ENCODE peak calls at places on chromosome 1, in eight cellular contexts. One of them, this sample, is unnamed.

GRCh38 chr1:155760751-155761475 is 72.0 kb downstream of the DAP3 start:
- DNase-seq in tibial artery: no peak
- DNase-seq in DMS79 treated with DMSO at 0.1 percent for 48 hours: no peak
- DNase-seq in aorta: no peak
- DNase-seq in hepatocyte: no peak
- DNase-seq in neural progenitor cell: no peak
- DNase-seq in stimulated activated CD4-positive, alpha-beta T cell treated with anti-CD3 and anti-CD28 coated beads, Interleukin-2, amount 100 ng/mL, for 48 hours: no peak
- DNase-seq in activated T-cell treated with anti-CD3 and anti-CD28 coated beads, Interleukin-2, amount 50 U/mL, for 48 hours: no peak
- DNase-seq in this sample: no peak

GRCh38 chr1:11706292-11706691 is 14.8 kb downstream of the DRAXIN start:
- DNase-seq in tibial artery: no peak
- DNase-seq in DMS79 treated with DMSO at 0.1 percent for 48 hours: no peak
- DNase-seq in aorta: no peak
- DNase-seq in hepatocyte: no peak
- DNase-seq in neural progenitor cell: no peak
- DNase-seq in stimulated activated CD4-positive, alpha-beta T cell treated with anti-CD3 and anti-CD28 coated beads, Interleukin-2, amount 100 ng/mL, for 48 hours: no peak
- DNase-seq in activated T-cell treated with anti-CD3 and anti-CD28 coated beads, Interleukin-2, amount 50 U/mL, for 48 hours: no peak
- DNase-seq in this sample: no peak

GRCh38 chr1:1971688-1972087 is 31.9 kb downstream of the CFAP74 start:
- DNase-seq in tibial artery: no peak
- DNase-seq in DMS79 treated with DMSO at 0.1 percent for 48 hours: no peak
- DNase-seq in aorta: no peak
- DNase-seq in hepatocyte: no peak
- DNase-seq in neural progenitor cell: no peak
- DNase-seq in stimulated activated CD4-positive, alpha-beta T cell treated with anti-CD3 and anti-CD28 coated beads, Interleukin-2, amount 100 ng/mL, for 48 hours: no peak
- DNase-seq in activated T-cell treated with anti-CD3 and anti-CD28 coated beads, Interleukin-2, amount 50 U/mL, for 48 hours: no peak
- DNase-seq in this sample: no peak

GRCh38 chr1:160708821-160709220 is 2.8 kb downstream of the CD48 start:
- DNase-seq in tibial artery: no peak
- DNase-seq in DMS79 treated with DMSO at 0.1 percent for 48 hours: no peak
- DNase-seq in aorta: no peak
- DNase-seq in hepatocyte: no peak
- DNase-seq in neural progenitor cell: no peak
- DNase-seq in stimulated activated CD4-positive, alpha-beta T cell treated with anti-CD3 and anti-CD28 coated beads, Interleukin-2, amount 100 ng/mL, for 48 hours: no peak
- DNase-seq in activated T-cell treated with anti-CD3 and anti-CD28 coated beads, Interleukin-2, amount 50 U/mL, for 48 hours: peak
- DNase-seq in this sample: no peak

GRCh38 chr1:156693858-156694562 is 11.4 kb downstream of the CRABP2 start:
- DNase-seq in tibial artery: no peak
- DNase-seq in DMS79 treated with DMSO at 0.1 percent for 48 hours: peak
- DNase-seq in aorta: no peak
- DNase-seq in hepatocyte: peak
- DNase-seq in neural progenitor cell: peak
- DNase-seq in stimulated activated CD4-positive, alpha-beta T cell treated with anti-CD3 and anti-CD28 coated beads, Interleukin-2, amount 100 ng/mL, for 48 hours: no peak
- DNase-seq in activated T-cell treated with anti-CD3 and anti-CD28 coated beads, Interleukin-2, amount 50 U/mL, for 48 hours: no peak
- DNase-seq in this sample: no peak

GRCh38 chr1:89627596-89627962 is 5.3 kb upstream of the LRRC8C start:
- DNase-seq in tibial artery: no peak
- DNase-seq in DMS79 treated with DMSO at 0.1 percent for 48 hours: no peak
- DNase-seq in aorta: no peak
- DNase-seq in hepatocyte: no peak
- DNase-seq in neural progenitor cell: no peak
- DNase-seq in stimulated activated CD4-positive, alpha-beta T cell treated with anti-CD3 and anti-CD28 coated beads, Interleukin-2, amount 100 ng/mL, for 48 hours: no peak
- DNase-seq in activated T-cell treated with anti-CD3 and anti-CD28 coated beads, Interleukin-2, amount 50 U/mL, for 48 hours: no peak
- DNase-seq in this sample: no peak

GRCh38 chr1:223242382-223242955 is 99.4 kb upstream of the TLR5 start:
- DNase-seq in tibial artery: no peak
- DNase-seq in DMS79 treated with DMSO at 0.1 percent for 48 hours: no peak
- DNase-seq in aorta: no peak
- DNase-seq in hepatocyte: no peak
- DNase-seq in neural progenitor cell: no peak
- DNase-seq in stimulated activated CD4-positive, alpha-beta T cell treated with anti-CD3 and anti-CD28 coated beads, Interleukin-2, amount 100 ng/mL, for 48 hours: no peak
- DNase-seq in activated T-cell treated with anti-CD3 and anti-CD28 coated beads, Interleukin-2, amount 50 U/mL, for 48 hours: no peak
- DNase-seq in this sample: no peak

GRCh38 chr1:23801876-23802275 is 1.3 kb upstream of the GALE start:
- DNase-seq in tibial artery: no peak
- DNase-seq in DMS79 treated with DMSO at 0.1 percent for 48 hours: no peak
- DNase-seq in aorta: peak
- DNase-seq in hepatocyte: no peak
- DNase-seq in neural progenitor cell: no peak
- DNase-seq in stimulated activated CD4-positive, alpha-beta T cell treated with anti-CD3 and anti-CD28 coated beads, Interleukin-2, amount 100 ng/mL, for 48 hours: no peak
- DNase-seq in activated T-cell treated with anti-CD3 and anti-CD28 coated beads, Interleukin-2, amount 50 U/mL, for 48 hours: no peak
- DNase-seq in this sample: no peak

GRCh38 chr1:61299468-61299867 is 217.1 kb downstream of the NFIA start:
- DNase-seq in tibial artery: no peak
- DNase-seq in DMS79 treated with DMSO at 0.1 percent for 48 hours: no peak
- DNase-seq in aorta: no peak
- DNase-seq in hepatocyte: peak
- DNase-seq in neural progenitor cell: no peak
- DNase-seq in stimulated activated CD4-positive, alpha-beta T cell treated with anti-CD3 and anti-CD28 coated beads, Interleukin-2, amount 100 ng/mL, for 48 hours: no peak
- DNase-seq in activated T-cell treated with anti-CD3 and anti-CD28 coated beads, Interleukin-2, amount 50 U/mL, for 48 hours: no peak
- DNase-seq in this sample: no peak

GRCh38 chr1:8858112-8858668 is 20.3 kb downstream of the ENO1 start:
- DNase-seq in tibial artery: no peak
- DNase-seq in DMS79 treated with DMSO at 0.1 percent for 48 hours: no peak
- DNase-seq in aorta: no peak
- DNase-seq in hepatocyte: peak
- DNase-seq in neural progenitor cell: no peak
- DNase-seq in stimulated activated CD4-positive, alpha-beta T cell treated with anti-CD3 and anti-CD28 coated beads, Interleukin-2, amount 100 ng/mL, for 48 hours: no peak
- DNase-seq in activated T-cell treated with anti-CD3 and anti-CD28 coated beads, Interleukin-2, amount 50 U/mL, for 48 hours: peak
- DNase-seq in this sample: no peak

GRCh38 chr1:55893155-55893554 is 678.0 kb upstream of the USP24 start:
- DNase-seq in tibial artery: no peak
- DNase-seq in DMS79 treated with DMSO at 0.1 percent for 48 hours: no peak
- DNase-seq in aorta: no peak
- DNase-seq in hepatocyte: peak
- DNase-seq in neural progenitor cell: peak
- DNase-seq in stimulated activated CD4-positive, alpha-beta T cell treated with anti-CD3 and anti-CD28 coated beads, Interleukin-2, amount 100 ng/mL, for 48 hours: no peak
- DNase-seq in activated T-cell treated with anti-CD3 and anti-CD28 coated beads, Interleukin-2, amount 50 U/mL, for 48 hours: no peak
- DNase-seq in this sample: no peak

GRCh38 chr1:172976222-172977041 is 74.3 kb downstream of the TNFSF18 start:
- DNase-seq in tibial artery: no peak
- DNase-seq in DMS79 treated with DMSO at 0.1 percent for 48 hours: no peak
- DNase-seq in aorta: no peak
- DNase-seq in hepatocyte: peak
- DNase-seq in neural progenitor cell: no peak
- DNase-seq in stimulated activated CD4-positive, alpha-beta T cell treated with anti-CD3 and anti-CD28 coated beads, Interleukin-2, amount 100 ng/mL, for 48 hours: no peak
- DNase-seq in activated T-cell treated with anti-CD3 and anti-CD28 coated beads, Interleukin-2, amount 50 U/mL, for 48 hours: no peak
- DNase-seq in this sample: no peak

GRCh38 chr1:40797668-40798010 is 14.1 kb downstream of the KCNQ4 start:
- DNase-seq in tibial artery: no peak
- DNase-seq in DMS79 treated with DMSO at 0.1 percent for 48 hours: no peak
- DNase-seq in aorta: no peak
- DNase-seq in hepatocyte: no peak
- DNase-seq in neural progenitor cell: no peak
- DNase-seq in stimulated activated CD4-positive, alpha-beta T cell treated with anti-CD3 and anti-CD28 coated beads, Interleukin-2, amount 100 ng/mL, for 48 hours: no peak
- DNase-seq in activated T-cell treated with anti-CD3 and anti-CD28 coated beads, Interleukin-2, amount 50 U/mL, for 48 hours: no peak
- DNase-seq in this sample: no peak

GRCh38 chr1:40030528-40031135 is 9.9 kb upstream of the CAP1 start:
- DNase-seq in tibial artery: no peak
- DNase-seq in DMS79 treated with DMSO at 0.1 percent for 48 hours: no peak
- DNase-seq in aorta: peak
- DNase-seq in hepatocyte: peak
- DNase-seq in neural progenitor cell: no peak
- DNase-seq in stimulated activated CD4-positive, alpha-beta T cell treated with anti-CD3 and anti-CD28 coated beads, Interleukin-2, amount 100 ng/mL, for 48 hours: no peak
- DNase-seq in activated T-cell treated with anti-CD3 and anti-CD28 coated beads, Interleukin-2, amount 50 U/mL, for 48 hours: no peak
- DNase-seq in this sample: no peak

GRCh38 chr1:153773004-153773921 is 1.9 kb upstream of the SLC27A3 start:
- DNase-seq in tibial artery: no peak
- DNase-seq in DMS79 treated with DMSO at 0.1 percent for 48 hours: no peak
- DNase-seq in aorta: peak
- DNase-seq in hepatocyte: no peak
- DNase-seq in neural progenitor cell: no peak
- DNase-seq in stimulated activated CD4-positive, alpha-beta T cell treated with anti-CD3 and anti-CD28 coated beads, Interleukin-2, amount 100 ng/mL, for 48 hours: no peak
- DNase-seq in activated T-cell treated with anti-CD3 and anti-CD28 coated beads, Interleukin-2, amount 50 U/mL, for 48 hours: no peak
- DNase-seq in this sample: no peak

GRCh38 chr1:115883240-115883639 is 42.3 kb upstream of the NHLH2 start:
- DNase-seq in tibial artery: no peak
- DNase-seq in DMS79 treated with DMSO at 0.1 percent for 48 hours: no peak
- DNase-seq in aorta: no peak
- DNase-seq in hepatocyte: no peak
- DNase-seq in neural progenitor cell: no peak
- DNase-seq in stimulated activated CD4-positive, alpha-beta T cell treated with anti-CD3 and anti-CD28 coated beads, Interleukin-2, amount 100 ng/mL, for 48 hours: no peak
- DNase-seq in activated T-cell treated with anti-CD3 and anti-CD28 coated beads, Interleukin-2, amount 50 U/mL, for 48 hours: no peak
- DNase-seq in this sample: no peak